ENCODE peak calls at places on chromosomes 16 and 17, in ten cellular contexts. G is epithelial cell of esophagus; H is psoas muscle; D is A549; Q is CD4-positive, alpha-beta T cell; J is fibroblast of the aortic adventitia; C is AG04450; K is osteocyte; P is kidney epithelial cell; M is fibroblast of lung. W is an unnamed sample.

GRCh38 chr16:66692341-66692740 is 4.2 kb downstream of the CMTM4 start:
- DNase-seq in G (peak), H (no peak), D (no peak), Q (no peak), J (no peak), C (no peak), K (no peak), P (no peak), M (no peak), W (no peak)

GRCh38 chr16:77276686-77277085 is 77.5 kb downstream of the SYCE1L start:
- DNase-seq in G (peak), H (no peak), D (no peak), Q (no peak), J (no peak), C (no peak), K (no peak), P (no peak), M (no peak), W (peak)

GRCh38 chr17:42097691-42098661 is at the start of gene ZNF385C:
- DNase-seq in G (no peak), H (no peak), D (no peak), Q (peak), J (no peak), C (no peak), K (no peak), P (no peak), M (no peak), W (no peak)

GRCh38 chr16:3097266-3097665 is 1.8 kb downstream of the ZSCAN10 start:
- DNase-seq in G (no peak), H (peak), D (no peak), Q (no peak), J (no peak), C (no peak), K (no peak), P (no peak), M (no peak), W (no peak)

GRCh38 chr16:83954577-83955016 is 1.6 kb downstream of the OSGIN1 start:
- DNase-seq in G (peak), H (peak), D (peak), Q (no peak), J (peak), C (no peak), K (no peak), P (no peak), M (peak), W (peak)

GRCh38 chr17:82696916-82697807 is 1.3 kb downstream of the RAB40B start:
- DNase-seq in G (peak), H (no peak), D (no peak), Q (no peak), J (no peak), C (no peak), K (no peak), P (no peak), M (no peak), W (no peak)

GRCh38 chr16:14307623-14308356 is 236.7 kb downstream of the MRTFB start:
- DNase-seq in G (peak), H (peak), D (peak), Q (no peak), J (peak), C (no peak), K (no peak), P (no peak), M (peak), W (peak)

GRCh38 chr16:89104930-89105571 is 11.4 kb downstream of the ACSF3 start:
- DNase-seq in G (no peak), H (peak), D (no peak), Q (no peak), J (no peak), C (no peak), K (no peak), P (no peak), M (no peak), W (no peak)

GRCh38 chr16:54233626-54234025 is 53.0 kb downstream of the IRX3 start:
- DNase-seq in G (no peak), H (no peak), D (no peak), Q (no peak), J (peak), C (no peak), K (no peak), P (no peak), M (no peak), W (no peak)

GRCh38 chr16:86343111-86343642 is 167.2 kb upstream of the FOXF1 start:
- DNase-seq in G (no peak), H (no peak), D (no peak), Q (no peak), J (peak), C (peak), K (no peak), P (no peak), M (peak), W (peak)

GRCh38 chr16:75948441-75948840 is 222.2 kb upstream of the CPHXL start:
- DNase-seq in G (no peak), H (no peak), D (no peak), Q (no peak), J (no peak), C (no peak), K (no peak), P (no peak), M (no peak), W (no peak)

GRCh38 chr16:59470556-59470955 is 736.4 kb upstream of the GOT2 start:
- DNase-seq in G (no peak), H (no peak), D (no peak), Q (no peak), J (no peak), C (no peak), K (no peak), P (no peak), M (no peak), W (peak)

GRCh38 chr17:33142703-33143299 is 150.3 kb downstream of the ASIC2 start:
- DNase-seq in G (peak), H (no peak), D (peak), Q (no peak), J (peak), C (no peak), K (no peak), P (no peak), M (peak), W (peak)

GRCh38 chr17:42898147-42898807 is 2.3 kb upstream of the G6PC1 start:
- DNase-seq in G (no peak), H (no peak), D (no peak), Q (no peak), J (no peak), C (no peak), K (no peak), P (no peak), M (no peak), W (no peak)

GRCh38 chr17:11535231-11535630 is 63.0 kb upstream of the DNAH9 start:
- DNase-seq in G (no peak), H (no peak), D (no peak), Q (no peak), J (no peak), C (no peak), K (peak), P (no peak), M (no peak), W (no peak)

GRCh38 chr17:40023590-40024292 is 8.5 kb downstream of the CSF3 start:
- DNase-seq in G (no peak), H (no peak), D (no peak), Q (no peak), J (peak), C (no peak), K (no peak), P (no peak), M (no peak), W (peak)

GRCh38 chr17:13395346-13395745 is 206.4 kb downstream of the HS3ST3A1 start:
- DNase-seq in G (no peak), H (no peak), D (no peak), Q (no peak), J (no peak), C (no peak), K (no peak), P (no peak), M (no peak), W (no peak)

GRCh38 chr16:8795096-8795495 is 2.3 kb downstream of the TMEM186 start:
- DNase-seq in G (no peak), H (no peak), D (peak), Q (no peak), J (no peak), C (no peak), K (no peak), P (no peak), M (no peak), W (no peak)

GRCh38 chr17:45371414-45372324 is 54.8 kb upstream of the MAP3K14 start:
- DNase-seq in G (peak), H (peak), D (peak), Q (no peak), J (peak), C (peak), K (peak), P (peak), M (peak), W (peak)

GRCh38 chr16:70685938-70686375 is at the start of gene MTSS2:
- DNase-seq in G (peak), H (peak), D (peak), Q (no peak), J (peak), C (peak), K (peak), P (no peak), M (peak), W (peak)

GRCh38 chr17:67751101-67752074 is 33.7 kb downstream of the NOL11 start:
- DNase-seq in G (peak), H (no peak), D (no peak), Q (no peak), J (no peak), C (no peak), K (peak), P (no peak), M (no peak), W (no peak)

GRCh38 chr17:16463341-16464000 is 28.5 kb downstream of the LRRC75A start:
- DNase-seq in G (peak), H (no peak), D (peak), Q (no peak), J (peak), C (peak), K (no peak), P (no peak), M (peak), W (peak)

GRCh38 chr16:79776243-79776884 is 175.8 kb upstream of the MAF start:
- DNase-seq in G (peak), H (peak), D (no peak), Q (no peak), J (peak), C (no peak), K (no peak), P (peak), M (peak), W (peak)

GRCh38 chr16:30924086-30924714 is 828 bp downstream of the FBXL19 start:
- DNase-seq in G (no peak), H (peak), D (no peak), Q (peak), J (no peak), C (no peak), K (no peak), P (no peak), M (no peak), W (no peak)

GRCh38 chr17:60314423-60314822 is 77.5 kb downstream of the USP32 start:
- DNase-seq in G (no peak), H (no peak), D (no peak), Q (no peak), J (no peak), C (no peak), K (no peak), P (no peak), M (no peak), W (no peak)

GRCh38 chr17:28174352-28175046 is 132.0 kb downstream of the NLK start:
- DNase-seq in G (peak), H (no peak), D (no peak), Q (no peak), J (no peak), C (no peak), K (no peak), P (no peak), M (peak), W (no peak)

GRCh38 chr16:20867585-20867984 is 32.6 kb downstream of the DCUN1D3 start:
- DNase-seq in G (peak), H (no peak), D (no peak), Q (no peak), J (peak), C (no peak), K (no peak), P (no peak), M (peak), W (peak)

DNA sequence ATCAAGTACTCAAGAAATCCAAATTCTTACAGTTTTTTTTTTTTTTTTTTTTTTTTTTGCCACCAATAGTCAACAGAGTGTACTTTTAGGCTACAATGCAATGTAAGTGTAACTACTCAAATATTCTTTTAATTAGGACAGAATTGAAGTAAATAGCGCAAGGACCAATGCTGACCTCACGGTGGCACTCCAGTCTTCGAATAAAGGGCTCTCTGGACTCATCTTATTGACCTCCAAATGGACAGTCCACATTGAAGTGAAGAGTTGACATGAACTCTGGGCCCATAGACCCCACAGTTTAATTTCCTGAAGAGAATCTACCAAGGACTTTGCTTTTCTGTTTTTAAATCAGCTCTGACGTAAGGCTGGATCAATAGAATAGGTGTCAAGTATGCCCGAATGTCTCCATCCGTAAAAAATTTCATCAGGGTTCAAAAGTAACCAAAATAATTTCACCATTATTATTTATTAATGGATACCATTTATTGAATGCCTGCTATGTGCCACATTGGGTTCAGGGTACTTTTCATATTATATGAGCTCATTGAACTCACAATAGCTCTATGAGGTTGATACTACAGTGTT is 7.3 kb upstream of the DDX52 start:
- DNase-seq in G (peak), H (no peak), D (peak), Q (no peak), J (peak), C (no peak), K (no peak), P (no peak), M (peak), W (peak)
- TF ChIP-seq CTCF in G (peak), H (peak), D (peak), Q (no peak), J (peak), C (peak), K (peak), P (peak), M (peak), W (peak)

GRCh38 chr17:78302478-78302877 is 57.4 kb downstream of the SOCS3 start:
- DNase-seq in G (no peak), H (no peak), D (no peak), Q (no peak), J (no peak), C (no peak), K (no peak), P (no peak), M (no peak), W (no peak)

GRCh38 chr17:78305801-78306200 is 54.1 kb downstream of the SOCS3 start:
- DNase-seq in G (no peak), H (no peak), D (no peak), Q (no peak), J (no peak), C (no peak), K (no peak), P (no peak), M (no peak), W (no peak)

GRCh38 chr17:78304549-78305037 is 55.3 kb downstream of the SOCS3 start:
- DNase-seq in G (no peak), H (peak), D (no peak), Q (no peak), J (no peak), C (no peak), K (no peak), P (no peak), M (no peak), W (no peak)

GRCh38 chr17:78306913-78307312 is 53.0 kb downstream of the SOCS3 start:
- DNase-seq in G (no peak), H (no peak), D (no peak), Q (no peak), J (no peak), C (no peak), K (no peak), P (no peak), M (no peak), W (no peak)

DNA sequence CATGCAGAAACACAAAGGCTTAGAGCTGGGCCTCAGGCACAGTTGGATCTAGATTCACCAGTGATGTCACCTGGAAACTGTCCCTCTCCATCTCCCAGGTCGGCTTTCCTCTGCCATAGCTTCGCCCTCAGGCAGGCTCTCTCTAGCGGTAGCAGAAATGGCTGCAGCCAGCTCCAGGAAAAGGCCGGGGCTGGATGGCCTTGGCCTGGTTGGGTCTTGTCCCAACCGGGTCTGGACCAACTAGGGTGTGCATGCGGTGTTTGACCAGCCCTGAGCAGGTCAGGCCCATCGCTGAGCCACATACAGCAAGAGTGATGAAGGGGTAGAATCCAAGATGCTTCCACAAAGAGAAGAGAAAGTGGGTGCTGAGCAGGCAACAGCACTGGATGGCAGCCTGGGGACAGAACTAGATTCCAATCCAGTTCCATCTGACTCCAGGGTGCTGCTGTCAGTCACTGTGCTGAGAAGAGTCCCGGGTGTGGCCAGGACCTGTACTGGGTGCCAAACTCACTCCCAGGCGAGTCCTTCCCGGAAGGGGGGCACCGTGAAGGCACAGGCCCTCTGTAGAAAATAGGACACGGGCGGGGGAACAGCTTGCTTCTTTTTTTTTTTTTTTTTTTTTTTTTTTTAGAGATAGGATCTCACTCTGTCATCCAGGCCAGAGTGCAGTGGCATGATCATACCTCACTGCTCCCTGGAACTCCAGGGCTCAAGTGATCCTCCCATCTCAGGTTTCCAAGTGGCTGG is 51.8 kb downstream of the SOCS3 start:
- DNase-seq in G (no peak), H (peak), D (no peak), Q (no peak), J (no peak), C (no peak), K (no peak), P (no peak), M (no peak), W (no peak)
- TF ChIP-seq CTCF in G (peak), H (peak), D (no peak), Q (no peak), J (peak), C (no peak), K (no peak), P (no peak), M (no peak), W (no peak)

GRCh38 chr17:81250286-81251090 is 11.4 kb downstream of the NDUFAF8 start:
- DNase-seq in G (no peak), H (peak), D (no peak), Q (no peak), J (no peak), C (no peak), K (no peak), P (no peak), M (no peak), W (no peak)
- TF ChIP-seq CTCF in G (no peak), H (no peak), D (no peak), Q (no peak), J (no peak), C (no peak), K (no peak), P (no peak), M (no peak), W (no peak)

GRCh38 chr16:56419740-56420548 is 5.4 kb downstream of the AMFR start:
- DNase-seq in G (no peak), H (no peak), D (no peak), Q (no peak), J (no peak), C (no peak), K (no peak), P (no peak), M (no peak), W (no peak)
- TF ChIP-seq CTCF in G (no peak), H (no peak), D (no peak), Q (no peak), J (no peak), C (no peak), K (no peak), P (no peak), M (no peak), W (no peak)

GRCh38 chr17:7713782-7714181 is 3.8 kb upstream of the DNAH2 start:
- DNase-seq in G (no peak), H (no peak), D (no peak), Q (no peak), J (no peak), C (no peak), K (no peak), P (no peak), M (no peak), W (no peak)

GRCh38 chr17:7712111-7712771 is 5.3 kb upstream of the DNAH2 start:
- DNase-seq in G (no peak), H (no peak), D (no peak), Q (no peak), J (no peak), C (no peak), K (no peak), P (no peak), M (no peak), W (no peak)

GRCh38 chr17:7710341-7710740 is 5.3 kb downstream of the EFNB3 start:
- DNase-seq in G (no peak), H (no peak), D (no peak), Q (no peak), J (no peak), C (no peak), K (no peak), P (no peak), M (no peak), W (no peak)

GRCh38 chr17:7709031-7709430 is 4.0 kb downstream of the EFNB3 start:
- DNase-seq in G (no peak), H (no peak), D (no peak), Q (no peak), J (no peak), C (no peak), K (no peak), P (no peak), M (no peak), W (no peak)

DNA sequence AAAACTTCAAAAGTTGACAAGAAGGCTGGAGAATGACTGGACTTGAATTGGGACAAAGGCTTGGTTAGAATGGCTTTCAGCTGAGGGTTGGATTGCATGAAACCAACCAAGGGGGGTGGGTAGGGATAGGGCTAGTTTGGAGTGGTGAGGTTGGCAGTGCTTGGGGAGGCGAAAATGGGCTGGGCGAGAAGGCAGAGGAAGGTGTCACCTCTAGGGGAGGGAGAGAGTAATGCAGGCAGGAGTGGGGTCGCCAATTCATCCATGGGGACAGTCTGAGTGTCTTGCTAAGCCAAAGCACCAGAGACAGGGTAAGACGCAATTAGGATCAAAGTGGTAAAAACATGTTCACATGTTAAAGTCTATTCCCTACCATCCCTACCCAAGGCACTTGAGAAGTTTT is 6.2 kb upstream of the DNAH2 start:
- DNase-seq in G (no peak), H (no peak), D (peak), Q (no peak), J (no peak), C (no peak), K (no peak), P (no peak), M (no peak), W (no peak)
- TF ChIP-seq CTCF in G (peak), H (no peak), D (no peak), Q (no peak), J (peak), C (peak), K (peak), P (peak), M (peak), W (peak)

GRCh38 chr17:75680431-75680830 is 13.3 kb downstream of the SAP30BP start:
- DNase-seq in G (no peak), H (no peak), D (no peak), Q (no peak), J (no peak), C (no peak), K (no peak), P (no peak), M (no peak), W (no peak)

GRCh38 chr17:75681289-75681688 is 14.2 kb downstream of the SAP30BP start:
- DNase-seq in G (peak), H (no peak), D (no peak), Q (no peak), J (peak), C (no peak), K (no peak), P (no peak), M (peak), W (peak)

GRCh38 chr17:75676461-75676860 is 9.3 kb downstream of the SAP30BP start:
- DNase-seq in G (no peak), H (no peak), D (no peak), Q (no peak), J (no peak), C (no peak), K (no peak), P (no peak), M (no peak), W (no peak)

GRCh38 chr17:75683467-75684041 is 16.4 kb downstream of the SAP30BP start:
- DNase-seq in G (peak), H (no peak), D (peak), Q (no peak), J (peak), C (no peak), K (no peak), P (no peak), M (peak), W (no peak)

GRCh38 chr17:75679706-75680201 is 12.6 kb downstream of the SAP30BP start:
- DNase-seq in G (peak), H (no peak), D (peak), Q (no peak), J (no peak), C (no peak), K (no peak), P (no peak), M (peak), W (peak)
- TF ChIP-seq CTCF in G (peak), H (peak), D (peak), Q (no peak), J (no peak), C (no peak), K (peak), P (no peak), M (no peak), W (peak)

W was measured in cardiac fibroblast.